ENCODE peak calls at places on chromosomes 13 and 19, in four cellular contexts. U is naive thymus-derived CD8-positive, alpha-beta T cell; G is Peyer's patch; E is stimulated activated CD8-positive, alpha-beta memory T cell treated with anti-CD3 and anti-CD28 coated beads, Interleukin-4, amount 100 ng/mL, for 24 hours. V is an unnamed sample.

GRCh38 chr13:58151452-58151851 is 519.9 kb downstream of the PCDH17 start:
- DNase-seq in U (no peak), G (no peak), E (no peak), V (no peak)

GRCh38 chr19:23409392-23410048 is 14.2 kb upstream of the ZNF91 start:
- DNase-seq in U (no peak), G (peak; percentile 34), E (no peak), V (peak; percentile 51)

GRCh38 chr19:29690842-29691241 is 24.2 kb downstream of the C19orf12 start:
- DNase-seq in U (peak; percentile 58), G (no peak), E (no peak), V (no peak)

GRCh38 chr19:41904118-41904870 is 21.3 kb downstream of the ARHGEF1 start:
- DNase-seq in U (no peak), G (no peak), E (no peak), V (peak; percentile 95)

GRCh38 chr19:30135797-30136196 is 193.8 kb downstream of the URI1 start:
- DNase-seq in U (no peak), G (no peak), E (no peak), V (no peak)

GRCh38 chr19:897442-898039 is 4.3 kb downstream of the RNU6-9 start:
- DNase-seq in U (no peak), G (no peak), E (no peak), V (no peak)

GRCh38 chr13:105817011-105817410 is 718.5 kb downstream of the EFNB2 start:
- DNase-seq in U (no peak), G (no peak), E (no peak), V (no peak)

GRCh38 chr13:25300861-25301346 is 521 bp upstream of the NUP58 start:
- DNase-seq in U (no peak), G (no peak), E (peak; percentile 5), V (no peak)

GRCh38 chr13:37127706-37128241 is 22.3 kb upstream of the CSNK1A1L start:
- DNase-seq in U (no peak), G (no peak), E (no peak), V (no peak)

GRCh38 chr19:13861714-13862531 is 15.0 kb upstream of the NANOS3 start:
- DNase-seq in U (peak; percentile 87), G (peak; percentile 90), E (peak; percentile 81), V (peak; percentile 92)

GRCh38 chr13:100625447-100625846 is 36.9 kb upstream of the GGACT start:
- DNase-seq in U (no peak), G (no peak), E (no peak), V (no peak)

GRCh38 chr13:97911311-97912138 is 42.0 kb upstream of the IPO5 start:
- DNase-seq in U (no peak), G (no peak), E (no peak), V (no peak)

GRCh38 chr13:71754407-71754974 is 112.5 kb downstream of the DACH1 start:
- DNase-seq in U (no peak), G (no peak), E (no peak), V (no peak)

GRCh38 chr13:48156466-48156865 is 61.6 kb upstream of the MED4 start:
- DNase-seq in U (peak; percentile 77), G (peak; percentile 71), E (peak; percentile 55), V (peak; percentile 47)

GRCh38 chr13:34156841-34157365 is 339.0 kb downstream of the RFC3 start:
- DNase-seq in U (no peak), G (no peak), E (peak; percentile 1), V (peak; percentile 92)

GRCh38 chr13:20550799-20551198 is 16.2 kb upstream of the IFT88 start:
- DNase-seq in U (no peak), G (no peak), E (no peak), V (no peak)

GRCh38 chr19:48813123-48813911 is 2.5 kb upstream of the BCAT2 start:
- DNase-seq in U (no peak), G (no peak), E (no peak), V (no peak)

GRCh38 chr13:83975668-83976165 is 93.4 kb upstream of the SLITRK1 start:
- DNase-seq in U (no peak), G (no peak), E (no peak), V (no peak)

GRCh38 chr19:8585894-8586750 is 8.9 kb upstream of the MYO1F start:
- DNase-seq in U (peak; percentile 32), G (peak; percentile 54), E (no peak), V (no peak)

GRCh38 chr19:5953680-5954213 is 24.2 kb downstream of the RANBP3 start:
- DNase-seq in U (no peak), G (no peak), E (no peak), V (no peak)

GRCh38 chr13:50650936-50651638 is 192.4 kb downstream of the DLEU7 start:
- DNase-seq in U (no peak), G (no peak), E (no peak), V (no peak)

GRCh38 chr13:97743946-97744345 is 209.5 kb upstream of the IPO5 start:
- DNase-seq in U (no peak), G (no peak), E (no peak), V (no peak)

GRCh38 chr13:101149735-101150380 is 266.4 kb downstream of the NALCN start:
- DNase-seq in U (no peak), G (no peak), E (no peak), V (no peak)

GRCh38 chr13:102443234-102443633 is 41.4 kb upstream of the FGF14 start:
- DNase-seq in U (no peak), G (no peak), E (no peak), V (no peak)

GRCh38 chr13:30869491-30869890 is 36.6 kb upstream of the MEDAG start:
- DNase-seq in U (no peak), G (no peak), E (no peak), V (no peak)

GRCh38 chr13:51271528-51272070 is 49.4 kb downstream of the FAM124A start:
- DNase-seq in U (no peak), G (no peak), E (no peak), V (no peak)

GRCh38 chr19:18862976-18863842 is 31.4 kb downstream of the UPF1 start:
- DNase-seq in U (no peak), G (no peak), E (no peak), V (no peak)

GRCh38 chr13:99303863-99304521 is 3.2 kb downstream of the GPR183 start:
- DNase-seq in U (no peak), G (peak; percentile 61), E (no peak), V (no peak)

GRCh38 chr13:98484289-98485219 is 92.4 kb downstream of the STK24 start:
- DNase-seq in U (no peak), G (peak; percentile 31), E (peak; percentile 41), V (peak; percentile 73)